ENCODE peak calls at places on chromosomes 2 and 18, in five cellular contexts. O, Y, I, E and L are unnamed samples.

GRCh38 chr2:122340246-122340645 is 584.8 kb downstream of the TSN start:
- DNase-seq in O (no peak), Y (peak), I (no peak), E (no peak), L (no peak)

GRCh38 chr2:167331636-167332232 is 443.5 kb downstream of the XIRP2 start:
- DNase-seq in O (no peak), Y (no peak), I (no peak), E (peak), L (no peak)

GRCh38 chr2:40380721-40381120 is 71.2 kb downstream of the SLC8A1 start:
- DNase-seq in O (no peak), Y (no peak), I (no peak), E (no peak), L (no peak)

GRCh38 chr2:36456227-36456788 is 100.7 kb downstream of the CRIM1 start:
- DNase-seq in O (no peak), Y (no peak), I (no peak), E (peak), L (no peak)

GRCh38 chr18:7601936-7602335 is 34.8 kb downstream of the PTPRM start:
- DNase-seq in O (no peak), Y (peak), I (no peak), E (no peak), L (no peak)

GRCh38 chr2:229586746-229587705 is 127.3 kb downstream of the DNER start:
- DNase-seq in O (peak), Y (peak), I (peak), E (peak), L (no peak)

GRCh38 chr18:65035701-65036100 is 715.1 kb upstream of the CDH7 start:
- DNase-seq in O (no peak), Y (no peak), I (no peak), E (no peak), L (no peak)

GRCh38 chr18:76258209-76258608 is 236.8 kb downstream of the ZNF516 start:
- DNase-seq in O (no peak), Y (no peak), I (no peak), E (no peak), L (no peak)

GRCh38 chr2:19911799-19912509 is 10.2 kb upstream of the TTC32 start:
- DNase-seq in O (no peak), Y (peak), I (no peak), E (no peak), L (no peak)

GRCh38 chr18:23437357-23438045 is 15.6 kb upstream of the RIOK3 start:
- DNase-seq in O (peak), Y (peak), I (peak), E (peak), L (peak)

GRCh38 chr18:33579147-33579867 is 1.3 kb downstream of the ASXL3 start:
- DNase-seq in O (no peak), Y (peak), I (no peak), E (no peak), L (no peak)

GRCh38 chr2:62007555-62007954 is 102.1 kb downstream of the COMMD1 start:
- DNase-seq in O (no peak), Y (no peak), I (no peak), E (no peak), L (no peak)

GRCh38 chr2:15846626-15847025 is 93.7 kb upstream of the MYCN start:
- DNase-seq in O (no peak), Y (no peak), I (no peak), E (no peak), L (no peak)

GRCh38 chr2:217851191-217852020 is 151.4 kb downstream of the TNS1 start:
- DNase-seq in O (no peak), Y (peak), I (no peak), E (no peak), L (no peak)

GRCh38 chr2:65350714-65351113 is 81.7 kb downstream of the SPRED2 start:
- DNase-seq in O (no peak), Y (no peak), I (no peak), E (no peak), L (no peak)

GRCh38 chr2:55810621-55811020 is 113.0 kb downstream of the EFEMP1 start:
- DNase-seq in O (no peak), Y (no peak), I (no peak), E (no peak), L (no peak)